ENCODE peak calls at places on chromosomes 6 and 20, in seven cellular contexts. One of them, this sample, is unnamed.

GRCh38 chr20:37319120-37319717 is 26.7 kb upstream of the SRC start:
- DNase-seq in K562: no peak
- DNase-seq in sigmoid colon: no peak
- DNase-seq in A549: no peak
- DNase-seq in tibial nerve: no peak
- DNase-seq in stomach: no peak
- DNase-seq in esophagus muscularis mucosa: no peak
- DNase-seq in this sample: no peak

GRCh38 chr6:133764813-133765208 is 124.1 kb upstream of the TCF21 start:
- DNase-seq in K562: no peak
- DNase-seq in sigmoid colon: no peak
- DNase-seq in A549: no peak
- DNase-seq in tibial nerve: no peak
- DNase-seq in stomach: no peak
- DNase-seq in esophagus muscularis mucosa: no peak
- DNase-seq in this sample: no peak

GRCh38 chr20:37511605-37512275 is 9.3 kb upstream of the NNAT start:
- DNase-seq in K562: no peak
- DNase-seq in sigmoid colon: peak; percentile 36
- DNase-seq in A549: no peak
- DNase-seq in tibial nerve: no peak
- DNase-seq in stomach: no peak
- DNase-seq in esophagus muscularis mucosa: no peak
- DNase-seq in this sample: no peak

GRCh38 chr6:109079981-109080380 is 14.7 kb downstream of the SESN1 start:
- DNase-seq in K562: no peak
- DNase-seq in sigmoid colon: peak; percentile 90
- DNase-seq in A549: no peak
- DNase-seq in tibial nerve: no peak
- DNase-seq in stomach: no peak
- DNase-seq in esophagus muscularis mucosa: no peak
- DNase-seq in this sample: no peak

GRCh38 chr6:117280922-117281321 is 15.6 kb downstream of the VGLL2 start:
- DNase-seq in K562: peak; percentile 29
- DNase-seq in sigmoid colon: no peak
- DNase-seq in A549: no peak
- DNase-seq in tibial nerve: no peak
- DNase-seq in stomach: no peak
- DNase-seq in esophagus muscularis mucosa: no peak
- DNase-seq in this sample: no peak

GRCh38 chr6:27630727-27631613 is 158.1 kb upstream of the ZNF184 start:
- DNase-seq in K562: peak; percentile 94
- DNase-seq in sigmoid colon: no peak
- DNase-seq in A549: peak; percentile 88
- DNase-seq in tibial nerve: no peak
- DNase-seq in stomach: no peak
- DNase-seq in esophagus muscularis mucosa: no peak
- DNase-seq in this sample: no peak

GRCh38 chr6:133892444-133893323 is 3.8 kb downstream of the TCF21 start:
- DNase-seq in K562: no peak
- DNase-seq in sigmoid colon: no peak
- DNase-seq in A549: no peak
- DNase-seq in tibial nerve: no peak
- DNase-seq in stomach: no peak
- DNase-seq in esophagus muscularis mucosa: no peak
- DNase-seq in this sample: no peak

GRCh38 chr6:159985296-159985940 is 16.5 kb downstream of the IGF2R start:
- DNase-seq in K562: no peak
- DNase-seq in sigmoid colon: no peak
- DNase-seq in A549: no peak
- DNase-seq in tibial nerve: no peak
- DNase-seq in stomach: no peak
- DNase-seq in esophagus muscularis mucosa: no peak
- DNase-seq in this sample: no peak

GRCh38 chr20:24863356-24863755 is 85.7 kb upstream of the CST7 start:
- DNase-seq in K562: no peak
- DNase-seq in sigmoid colon: no peak
- DNase-seq in A549: no peak
- DNase-seq in tibial nerve: no peak
- DNase-seq in stomach: no peak
- DNase-seq in esophagus muscularis mucosa: peak; percentile 66
- DNase-seq in this sample: no peak

GRCh38 chr20:1900321-1900791 is 5.1 kb downstream of the SIRPA start:
- DNase-seq in K562: peak; percentile 44
- DNase-seq in sigmoid colon: peak; percentile 89
- DNase-seq in A549: peak; percentile 89
- DNase-seq in tibial nerve: peak; percentile 25
- DNase-seq in stomach: peak; percentile 35
- DNase-seq in esophagus muscularis mucosa: no peak
- DNase-seq in this sample: no peak

GRCh38 chr6:12280458-12280857 is 9.7 kb upstream of the EDN1 start:
- DNase-seq in K562: no peak
- DNase-seq in sigmoid colon: no peak
- DNase-seq in A549: peak; percentile 29
- DNase-seq in tibial nerve: no peak
- DNase-seq in stomach: no peak
- DNase-seq in esophagus muscularis mucosa: no peak
- DNase-seq in this sample: no peak

GRCh38 chr6:167802339-167802738 is 24.4 kb upstream of the AFDN start:
- DNase-seq in K562: no peak
- DNase-seq in sigmoid colon: no peak
- DNase-seq in A549: no peak
- DNase-seq in tibial nerve: no peak
- DNase-seq in stomach: no peak
- DNase-seq in esophagus muscularis mucosa: peak; percentile 81
- DNase-seq in this sample: no peak

GRCh38 chr6:108174371-108175175 is 8.8 kb downstream of the NR2E1 start:
- DNase-seq in K562: peak; percentile 15
- DNase-seq in sigmoid colon: no peak
- DNase-seq in A549: no peak
- DNase-seq in tibial nerve: no peak
- DNase-seq in stomach: no peak
- DNase-seq in esophagus muscularis mucosa: no peak
- DNase-seq in this sample: no peak

GRCh38 chr6:54998576-54998975 is 152.0 kb downstream of the FAM83B start:
- DNase-seq in K562: no peak
- DNase-seq in sigmoid colon: no peak
- DNase-seq in A549: no peak
- DNase-seq in tibial nerve: no peak
- DNase-seq in stomach: no peak
- DNase-seq in esophagus muscularis mucosa: no peak
- DNase-seq in this sample: no peak
- TF ChIP-seq EP300 in K562: no peak
- TF ChIP-seq EP300 in sigmoid colon: no peak
- TF ChIP-seq EP300 in A549: no peak
- TF ChIP-seq EP300 in tibial nerve: no peak
- TF ChIP-seq EP300 in stomach: no peak
- TF ChIP-seq EP300 in esophagus muscularis mucosa: no peak
- TF ChIP-seq EP300 in this sample: no peak

DNA sequence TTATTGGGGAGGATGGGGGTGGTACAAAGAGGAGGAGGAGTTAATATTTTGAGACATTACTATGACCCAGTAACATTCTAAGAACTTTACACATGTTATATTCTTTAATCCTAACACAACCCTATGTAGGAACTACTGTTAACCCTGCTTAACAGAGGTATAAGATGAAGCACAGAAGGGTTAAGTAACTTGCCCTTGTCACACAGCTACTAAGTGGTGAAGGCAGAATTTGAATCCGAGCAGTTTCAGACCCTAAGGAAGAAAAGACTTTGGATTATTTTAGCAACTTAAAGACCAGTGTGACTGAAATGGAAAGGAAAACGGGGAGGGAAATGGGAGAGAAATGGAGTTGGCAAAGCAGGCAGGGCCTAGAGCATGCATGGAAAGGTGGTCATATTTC is 50.4 kb upstream of the TNFAIP3 start:
- DNase-seq in K562: no peak
- DNase-seq in sigmoid colon: no peak
- DNase-seq in A549: no peak
- DNase-seq in tibial nerve: no peak
- DNase-seq in stomach: no peak
- DNase-seq in esophagus muscularis mucosa: no peak
- DNase-seq in this sample: no peak
- H3K4me3 ChIP-seq in K562: no peak overlapping the region
- H3K4me3 ChIP-seq in sigmoid colon: no peak overlapping the region
- H3K4me3 ChIP-seq in A549: no peak overlapping the region
- H3K4me3 ChIP-seq in tibial nerve: no peak overlapping the region
- H3K4me3 ChIP-seq in stomach: no peak overlapping the region
- H3K4me3 ChIP-seq in esophagus muscularis mucosa: no peak overlapping the region
- H3K4me3 ChIP-seq in this sample: no peak overlapping the region

GRCh38 chr6:53701333-53702073 is 35.9 kb upstream of the KLHL31 start:
- DNase-seq in K562: no peak
- DNase-seq in sigmoid colon: no peak
- DNase-seq in A549: no peak
- DNase-seq in tibial nerve: no peak
- DNase-seq in stomach: no peak
- DNase-seq in esophagus muscularis mucosa: peak; percentile 26
- DNase-seq in this sample: no peak
- TF ChIP-seq EP300 in K562: no peak
- TF ChIP-seq EP300 in sigmoid colon: no peak
- TF ChIP-seq EP300 in A549: no peak
- TF ChIP-seq EP300 in tibial nerve: no peak
- TF ChIP-seq EP300 in stomach: no peak
- TF ChIP-seq EP300 in esophagus muscularis mucosa: no peak
- TF ChIP-seq EP300 in this sample: no peak

GRCh38 chr20:40678286-40678835 is 10.7 kb downstream of the MAFB start:
- DNase-seq in K562: no peak
- DNase-seq in sigmoid colon: no peak
- DNase-seq in A549: no peak
- DNase-seq in tibial nerve: no peak
- DNase-seq in stomach: no peak
- DNase-seq in esophagus muscularis mucosa: no peak
- DNase-seq in this sample: no peak

GRCh38 chr20:40677343-40677924 is 11.6 kb downstream of the MAFB start:
- DNase-seq in K562: no peak
- DNase-seq in sigmoid colon: no peak
- DNase-seq in A549: no peak
- DNase-seq in tibial nerve: no peak
- DNase-seq in stomach: no peak
- DNase-seq in esophagus muscularis mucosa: no peak
- DNase-seq in this sample: no peak

GRCh38 chr20:40675599-40676221 is 13.3 kb downstream of the MAFB start:
- DNase-seq in K562: no peak
- DNase-seq in sigmoid colon: no peak
- DNase-seq in A549: no peak
- DNase-seq in tibial nerve: no peak
- DNase-seq in stomach: no peak
- DNase-seq in esophagus muscularis mucosa: no peak
- DNase-seq in this sample: no peak

GRCh38 chr20:40676870-40677269 is 12.2 kb downstream of the MAFB start:
- DNase-seq in K562: no peak
- DNase-seq in sigmoid colon: no peak
- DNase-seq in A549: no peak
- DNase-seq in tibial nerve: no peak
- DNase-seq in stomach: no peak
- DNase-seq in esophagus muscularis mucosa: no peak
- DNase-seq in this sample: no peak

DNA sequence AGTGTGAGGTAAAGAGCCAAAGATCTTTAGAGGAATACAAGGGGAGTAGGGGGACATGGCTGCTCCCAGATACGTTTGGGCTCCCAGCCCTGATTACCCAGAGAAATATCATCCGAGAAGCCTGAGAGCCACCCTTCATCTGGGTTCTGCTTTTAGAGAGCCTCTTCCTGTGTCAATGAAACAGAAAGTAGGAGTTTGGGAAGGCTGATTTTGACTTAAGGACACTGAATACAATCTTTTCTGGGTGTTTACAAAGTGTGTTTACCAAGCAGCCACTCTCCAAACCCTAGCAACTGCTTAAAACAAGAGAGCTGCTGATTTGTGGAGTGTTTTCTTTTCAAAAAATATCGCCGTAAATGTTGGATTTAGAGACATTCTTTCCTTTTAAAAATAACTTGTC is 12.6 kb downstream of the MAFB start:
- DNase-seq in K562: no peak
- DNase-seq in sigmoid colon: no peak
- DNase-seq in A549: no peak
- DNase-seq in tibial nerve: no peak
- DNase-seq in stomach: no peak
- DNase-seq in esophagus muscularis mucosa: no peak
- DNase-seq in this sample: no peak
- H3K4me3 ChIP-seq in K562: no peak overlapping the region
- H3K4me3 ChIP-seq in sigmoid colon: no peak overlapping the region
- H3K4me3 ChIP-seq in A549: no peak overlapping the region
- H3K4me3 ChIP-seq in tibial nerve: no peak overlapping the region
- H3K4me3 ChIP-seq in stomach: no peak overlapping the region
- H3K4me3 ChIP-seq in esophagus muscularis mucosa: no peak overlapping the region
- H3K4me3 ChIP-seq in this sample: no peak overlapping the region

GRCh38 chr6:105992315-105992961 is 93.7 kb upstream of the PRDM1 start:
- DNase-seq in K562: peak; percentile 87
- DNase-seq in sigmoid colon: peak; percentile 84
- DNase-seq in A549: peak; percentile 74
- DNase-seq in tibial nerve: peak; percentile 69
- DNase-seq in stomach: peak; percentile 90
- DNase-seq in esophagus muscularis mucosa: no peak
- DNase-seq in this sample: peak; percentile 87

GRCh38 chr6:105995403-105995699 is 90.8 kb upstream of the PRDM1 start:
- DNase-seq in K562: no peak
- DNase-seq in sigmoid colon: no peak
- DNase-seq in A549: no peak
- DNase-seq in tibial nerve: no peak
- DNase-seq in stomach: no peak
- DNase-seq in esophagus muscularis mucosa: no peak
- DNase-seq in this sample: no peak

GRCh38 chr6:105993769-105994521 is 92.2 kb upstream of the PRDM1 start:
- DNase-seq in K562: no peak
- DNase-seq in sigmoid colon: no peak
- DNase-seq in A549: no peak
- DNase-seq in tibial nerve: no peak
- DNase-seq in stomach: no peak
- DNase-seq in esophagus muscularis mucosa: no peak
- DNase-seq in this sample: no peak

GRCh38 chr6:105993341-105993740 is 92.8 kb upstream of the PRDM1 start:
- DNase-seq in K562: no peak
- DNase-seq in sigmoid colon: no peak
- DNase-seq in A549: no peak
- DNase-seq in tibial nerve: no peak
- DNase-seq in stomach: no peak
- DNase-seq in esophagus muscularis mucosa: no peak
- DNase-seq in this sample: no peak

DNA sequence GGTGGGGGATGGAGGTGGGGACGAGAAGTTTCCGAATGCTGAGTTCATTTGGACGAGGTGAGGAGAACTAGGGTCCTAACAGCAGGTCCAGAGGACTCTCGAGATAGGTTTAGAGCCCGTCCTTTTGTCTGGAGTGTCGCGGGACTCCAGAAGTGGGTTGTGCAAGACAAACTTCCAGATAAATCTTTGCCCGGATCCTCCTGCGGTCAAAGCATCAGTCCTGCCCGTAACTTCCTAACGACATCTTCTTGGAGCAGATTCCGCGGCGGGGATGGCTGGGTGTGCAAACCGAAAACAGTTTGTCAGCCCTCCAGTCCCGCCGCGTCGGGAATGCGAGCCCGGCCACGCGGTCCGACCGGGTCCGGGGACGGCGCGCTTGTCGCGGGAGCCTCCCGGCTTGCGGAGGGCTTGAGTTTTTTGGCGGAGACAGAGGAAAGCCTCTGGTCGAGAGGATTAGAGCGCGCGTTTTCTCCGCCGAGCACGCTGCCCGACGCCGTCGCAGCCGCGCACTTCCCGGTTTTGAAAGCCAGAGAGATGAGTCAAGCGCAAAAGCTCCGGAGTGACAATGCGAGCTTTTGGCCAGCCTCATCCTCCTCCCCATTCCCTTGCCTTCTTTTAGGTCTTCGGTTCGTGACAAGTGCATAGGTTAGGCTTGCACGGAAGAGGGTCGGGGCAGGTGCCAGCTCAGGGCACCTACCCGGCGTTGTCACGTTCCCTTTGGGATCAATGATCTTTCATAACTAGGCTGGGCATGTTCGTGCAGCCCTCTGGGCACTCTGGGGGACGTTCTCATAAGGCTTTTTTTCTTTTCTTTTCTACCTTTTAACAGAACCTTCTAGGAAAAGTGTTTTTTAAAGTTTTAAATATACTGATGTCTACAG is 91.4 kb upstream of the PRDM1 start:
- DNase-seq in K562: no peak
- DNase-seq in sigmoid colon: peak; percentile 69
- DNase-seq in A549: peak; percentile 39
- DNase-seq in tibial nerve: peak; percentile 37
- DNase-seq in stomach: peak; percentile 57
- DNase-seq in esophagus muscularis mucosa: no peak
- DNase-seq in this sample: peak; percentile 78
- TF ChIP-seq EP300 in K562: no peak
- TF ChIP-seq EP300 in sigmoid colon: no peak
- TF ChIP-seq EP300 in A549: no peak
- TF ChIP-seq EP300 in tibial nerve: no peak
- TF ChIP-seq EP300 in stomach: no peak
- TF ChIP-seq EP300 in esophagus muscularis mucosa: no peak
- TF ChIP-seq EP300 in this sample: no peak

This sample was measured in suprapubic skin.